ENCODE peak calls at places on chromosome 7, in nine cellular contexts. G, S, X, B, U, R, I, F and K are unnamed samples.

GRCh38 chr7:71393661-71394060 is 261.7 kb downstream of the GALNT17 start:
- DNase-seq in G (no peak), S (no peak), X (no peak), B (no peak), U (no peak), R (no peak), I (no peak), F (no peak), K (no peak)

GRCh38 chr7:142808802-142809583 is 38.2 kb downstream of the PRSS2 start:
- DNase-seq in G (no peak), S (peak), X (no peak), B (peak), U (no peak), R (peak), I (no peak), F (no peak), K (no peak)

GRCh38 chr7:66371096-66371824 is 166.1 kb downstream of the TPST1 start:
- DNase-seq in G (no peak), S (no peak), X (no peak), B (no peak), U (no peak), R (no peak), I (no peak), F (no peak), K (no peak)

GRCh38 chr7:98354511-98355249 is 46.2 kb downstream of the BAIAP2L1 start:
- DNase-seq in G (no peak), S (no peak), X (no peak), B (no peak), U (no peak), R (no peak), I (no peak), F (peak), K (no peak)

GRCh38 chr7:76165106-76165972 is 36.4 kb upstream of the SRRM3 start:
- DNase-seq in G (no peak), S (no peak), X (no peak), B (peak), U (no peak), R (no peak), I (no peak), F (no peak), K (no peak)

GRCh38 chr7:133742709-133743538 is 384.2 kb upstream of the LRGUK start:
- DNase-seq in G (peak), S (no peak), X (peak), B (no peak), U (no peak), R (no peak), I (no peak), F (peak), K (no peak)

GRCh38 chr7:101733713-101734475 is 83.5 kb upstream of the CUX1 start:
- DNase-seq in G (no peak), S (no peak), X (no peak), B (peak), U (no peak), R (no peak), I (no peak), F (peak), K (no peak)

GRCh38 chr7:12898004-12898403 is 210.6 kb downstream of the ARL4A start:
- DNase-seq in G (no peak), S (no peak), X (no peak), B (no peak), U (no peak), R (no peak), I (no peak), F (peak), K (no peak)

GRCh38 chr7:50957427-50957826 is 174.7 kb upstream of the GRB10 start:
- DNase-seq in G (peak), S (no peak), X (no peak), B (no peak), U (no peak), R (no peak), I (no peak), F (peak), K (no peak)

GRCh38 chr7:28354601-28355062 is 57.7 kb upstream of the CREB5 start:
- DNase-seq in G (no peak), S (no peak), X (no peak), B (no peak), U (no peak), R (no peak), I (peak), F (no peak), K (no peak)

GRCh38 chr7:51785171-51785570 is 468.6 kb upstream of the COBL start:
- DNase-seq in G (no peak), S (no peak), X (no peak), B (no peak), U (no peak), R (no peak), I (no peak), F (no peak), K (no peak)

GRCh38 chr7:51082096-51082840 is 234.3 kb downstream of the COBL start:
- DNase-seq in G (no peak), S (no peak), X (no peak), B (no peak), U (no peak), R (no peak), I (no peak), F (no peak), K (no peak)

GRCh38 chr7:93622036-93622714 is 47.7 kb upstream of the CALCR start:
- DNase-seq in G (peak), S (no peak), X (peak), B (no peak), U (no peak), R (no peak), I (peak), F (peak), K (no peak)

GRCh38 chr7:39666562-39666961 is 43.2 kb downstream of the RALA start:
- DNase-seq in G (no peak), S (no peak), X (no peak), B (no peak), U (no peak), R (no peak), I (no peak), F (no peak), K (no peak)

GRCh38 chr7:155066417-155066950 is 3.6 kb upstream of the HTR5A start:
- DNase-seq in G (peak), S (no peak), X (no peak), B (no peak), U (no peak), R (no peak), I (peak), F (peak), K (no peak)

GRCh38 chr7:20113423-20114027 is 103.7 kb downstream of the MACC1 start:
- DNase-seq in G (no peak), S (no peak), X (peak), B (no peak), U (no peak), R (no peak), I (no peak), F (no peak), K (no peak)

GRCh38 chr7:86978804-86979506 is 80.5 kb downstream of the ELAPOR2 start:
- DNase-seq in G (no peak), S (no peak), X (no peak), B (no peak), U (no peak), R (no peak), I (no peak), F (no peak), K (no peak)

GRCh38 chr7:26520483-26520882 is 228.8 kb downstream of the SNX10 start:
- DNase-seq in G (no peak), S (no peak), X (no peak), B (no peak), U (no peak), R (no peak), I (no peak), F (no peak), K (no peak)

GRCh38 chr7:129332354-129333056 is 101.7 kb upstream of the STRIP2 start:
- DNase-seq in G (peak), S (no peak), X (peak), B (no peak), U (no peak), R (no peak), I (no peak), F (no peak), K (no peak)

GRCh38 chr7:99312316-99313203 is 13.1 kb upstream of the ARPC1A start:
- DNase-seq in G (peak), S (peak), X (peak), B (peak), U (no peak), R (peak), I (peak), F (peak), K (no peak)

GRCh38 chr7:134014935-134015334 is 112.2 kb upstream of the LRGUK start:
- DNase-seq in G (no peak), S (no peak), X (no peak), B (no peak), U (no peak), R (no peak), I (no peak), F (no peak), K (no peak)

GRCh38 chr7:120363414-120363813 is 90.4 kb downstream of the KCND2 start:
- DNase-seq in G (no peak), S (no peak), X (no peak), B (no peak), U (no peak), R (no peak), I (no peak), F (no peak), K (no peak)

GRCh38 chr7:40234046-40234445 is 99.2 kb downstream of the SUGCT start:
- DNase-seq in G (no peak), S (no peak), X (no peak), B (no peak), U (no peak), R (no peak), I (no peak), F (no peak), K (no peak)

GRCh38 chr7:1775389-1775788 is 105.3 kb downstream of the ELFN1 start:
- DNase-seq in G (no peak), S (no peak), X (no peak), B (no peak), U (no peak), R (no peak), I (no peak), F (peak), K (no peak)

GRCh38 chr7:80498481-80499349 is 13.1 kb downstream of the GNAT3 start:
- DNase-seq in G (no peak), S (no peak), X (no peak), B (no peak), U (no peak), R (no peak), I (no peak), F (no peak), K (no peak)

GRCh38 chr7:89914673-89915072 is 239.6 kb upstream of the STEAP1 start:
- DNase-seq in G (peak), S (no peak), X (no peak), B (no peak), U (no peak), R (no peak), I (no peak), F (peak), K (no peak)

GRCh38 chr7:91941450-91941849 is 788 bp downstream of the AKAP9 start:
- DNase-seq in G (peak), S (no peak), X (peak), B (no peak), U (peak), R (peak), I (peak), F (peak), K (peak)

GRCh38 chr7:47358944-47359588 is 222.8 kb downstream of the TNS3 start:
- DNase-seq in G (no peak), S (no peak), X (no peak), B (peak), U (no peak), R (no peak), I (no peak), F (no peak), K (no peak)